ENCODE peak calls at places on chromosome 1, in five cellular contexts. R is GM23248, M is aorta, E is uterus, L is pancreas. F is an unnamed sample.

GRCh38 chr1:203305809-203306088 is 430 bp downstream of the BTG2 start:
- DNase-seq in R (peak; percentile 45), M (no peak), E (no peak), L (peak; percentile 45), F (peak; percentile 67)

GRCh38 chr1:54354899-54355298 is 51.3 kb downstream of the SSBP3 start:
- DNase-seq in R (no peak), M (peak; percentile 11), E (no peak), L (no peak), F (no peak)

GRCh38 chr1:184150776-184151531 is 99.4 kb downstream of the TSEN15 start:
- DNase-seq in R (peak; percentile 92), M (peak; percentile 75), E (no peak), L (no peak), F (peak; percentile 42)

GRCh38 chr1:203534012-203534411 is 40.1 kb downstream of the OPTC start:
- DNase-seq in R (no peak), M (no peak), E (no peak), L (no peak), F (no peak)

GRCh38 chr1:115432061-115432460 is 94.0 kb upstream of the NGF start:
- DNase-seq in R (peak; percentile 72), M (no peak), E (no peak), L (no peak), F (no peak)

GRCh38 chr1:55309786-55310516 is 94.8 kb upstream of the USP24 start:
- DNase-seq in R (no peak), M (no peak), E (no peak), L (no peak), F (no peak)

GRCh38 chr1:44970317-44970716 is 16.1 kb downstream of the EIF2B3 start:
- DNase-seq in R (no peak), M (no peak), E (no peak), L (no peak), F (no peak)

GRCh38 chr1:232414100-232414499 is 215.8 kb downstream of the SIPA1L2 start:
- DNase-seq in R (no peak), M (no peak), E (no peak), L (no peak), F (no peak)

GRCh38 chr1:230849451-230850194 is 18.7 kb downstream of the C1orf198 start:
- DNase-seq in R (peak; percentile 96), M (peak; percentile 90), E (peak; percentile 69), L (no peak), F (peak; percentile 61)

GRCh38 chr1:205291577-205291976 is 30.0 kb downstream of the NUAK2 start:
- DNase-seq in R (no peak), M (no peak), E (no peak), L (no peak), F (no peak)

GRCh38 chr1:3922201-3922725 is 22.2 kb upstream of the C1orf174 start:
- DNase-seq in R (no peak), M (no peak), E (no peak), L (no peak), F (no peak)

GRCh38 chr1:24643362-24644346 is 552 bp downstream of the SRRM1 start:
- DNase-seq in R (peak; percentile 48), M (peak; percentile 67), E (no peak), L (peak; percentile 65), F (no peak)

GRCh38 chr1:217322834-217323233 is 308.1 kb downstream of the GPATCH2 start:
- DNase-seq in R (no peak), M (no peak), E (no peak), L (no peak), F (no peak)

GRCh38 chr1:160282807-160283206 is 2.1 kb downstream of the PEX19 start:
- DNase-seq in R (no peak), M (no peak), E (no peak), L (no peak), F (no peak)

GRCh38 chr1:204684551-204685235 is 845 bp downstream of the LRRN2 start:
- DNase-seq in R (no peak), M (no peak), E (peak; percentile 34), L (peak; percentile 27), F (no peak)

GRCh38 chr1:226131639-226132038 is 54.9 kb downstream of the ACBD3 start:
- DNase-seq in R (no peak), M (no peak), E (peak; percentile 2), L (no peak), F (no peak)

GRCh38 chr1:221777434-221778072 is 35.7 kb upstream of the DUSP10 start:
- DNase-seq in R (no peak), M (no peak), E (no peak), L (no peak), F (no peak)

GRCh38 chr1:42334240-42335049 is 590 bp downstream of the FOXJ3 start:
- DNase-seq in R (peak; percentile 82), M (peak; percentile 62), E (no peak), L (peak; percentile 43), F (peak; percentile 76)

GRCh38 chr1:90706437-90707362 is 10.4 kb downstream of the BARHL2 start:
- DNase-seq in R (peak; percentile 41), M (peak; percentile 68), E (no peak), L (no peak), F (no peak)

GRCh38 chr1:21318057-21318713 is 27.9 kb upstream of the ECE1 start:
- DNase-seq in R (no peak), M (no peak), E (no peak), L (no peak), F (no peak)

GRCh38 chr1:110674337-110675059 is at the start of gene KCNA3:
- DNase-seq in R (peak; percentile 18), M (peak; percentile 57), E (peak; percentile 51), L (peak; percentile 34), F (peak; percentile 58)

GRCh38 chr1:110412576-110412975 is 5.1 kb upstream of the LAMTOR5 start:
- DNase-seq in R (peak; percentile 87), M (peak; percentile 75), E (peak; percentile 32), L (peak; percentile 41), F (peak; percentile 70)

GRCh38 chr1:166858726-166859419 is 17.2 kb downstream of the TADA1 start:
- DNase-seq in R (no peak), M (no peak), E (no peak), L (no peak), F (no peak)
- H3K36me3 ChIP-seq in R (peaks cover 42% of the 10 kb centered on the region), M (peaks cover 13% of the 10 kb centered on the region), E (no peaks in the 10 kb centered on the region), L (peaks cover 47% of the 10 kb centered on the region), F (peaks cover 100% of the 10 kb centered on the region)

DNA sequence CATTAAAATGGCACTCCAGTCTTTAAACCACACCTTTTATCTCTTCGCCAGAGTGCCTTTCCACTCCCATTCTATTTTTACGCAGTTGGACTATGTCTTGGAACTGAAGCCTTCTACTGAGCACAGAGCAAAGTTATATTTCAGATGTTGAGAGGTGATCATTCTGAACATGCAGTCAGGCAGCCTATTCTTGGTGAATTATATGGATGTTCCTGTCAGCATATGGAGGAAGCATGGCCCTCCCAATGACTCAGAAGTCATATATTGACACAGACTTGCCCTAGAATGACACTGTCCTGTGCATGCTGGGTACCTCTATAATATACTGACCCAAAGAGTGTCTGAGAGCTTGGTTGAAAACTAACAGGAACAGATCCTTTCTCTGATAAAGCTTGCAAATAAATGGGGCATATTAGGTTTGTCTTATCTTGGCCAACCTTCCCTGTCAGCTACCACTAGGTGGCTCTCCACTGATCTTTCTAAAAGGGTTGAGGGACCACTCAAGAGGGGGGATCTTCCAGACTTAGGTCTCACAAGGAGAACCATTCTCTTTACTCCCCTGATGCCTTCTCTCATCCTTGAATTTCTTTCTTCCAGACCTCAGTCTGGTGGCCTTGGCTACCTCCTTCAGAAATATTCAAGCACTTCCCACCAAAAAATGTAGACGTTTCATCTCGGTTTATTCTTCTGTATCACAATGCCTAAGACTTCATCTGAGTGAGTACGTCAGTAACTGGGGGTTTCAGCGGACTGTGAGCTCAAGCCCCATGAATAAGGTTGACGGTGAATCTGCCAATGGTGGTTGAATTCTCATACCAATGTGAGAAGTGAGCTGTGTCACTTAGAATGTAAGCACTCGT is 11.8 kb upstream of the ALG14 start:
- DNase-seq in R (peak; percentile 38), M (no peak), E (no peak), L (no peak), F (no peak)
- H3K36me3 ChIP-seq in R (no peaks in the 10 kb centered on the region), M (no peaks in the 10 kb centered on the region), E (no peaks in the 10 kb centered on the region), L (no peaks in the 10 kb centered on the region), F (no peaks in the 10 kb centered on the region)

DNA sequence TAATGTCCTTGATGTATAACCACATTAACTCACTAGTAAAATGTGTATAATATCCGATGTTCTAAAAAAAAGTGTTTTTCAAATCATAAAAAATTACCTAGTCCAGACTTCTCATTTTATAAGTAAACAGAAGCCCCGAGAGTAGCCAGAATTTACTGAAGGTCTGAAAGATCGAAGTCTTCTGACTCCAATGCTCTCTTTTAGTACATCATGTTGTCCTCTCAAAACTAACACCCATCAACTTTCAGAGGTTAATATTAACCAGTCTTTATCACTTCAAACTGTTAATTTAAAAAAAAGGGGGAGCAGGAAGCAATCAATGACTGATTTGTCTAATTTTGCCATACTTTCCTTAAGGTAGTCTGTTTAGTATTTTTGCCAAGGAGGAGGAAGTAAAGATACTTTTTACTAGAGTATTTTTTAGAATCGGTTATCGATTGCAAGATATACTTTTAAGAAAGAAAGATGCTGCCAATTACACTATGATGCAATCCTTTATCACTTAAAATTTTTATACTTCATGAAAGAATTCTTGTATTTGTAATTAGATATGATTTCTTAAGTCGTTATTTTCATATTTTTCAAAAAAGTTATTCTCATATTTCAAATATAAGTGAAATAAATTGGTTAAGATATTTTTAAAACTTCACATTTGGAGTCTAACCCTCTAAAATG is 25.5 kb downstream of the CCDC18 start:
- DNase-seq in R (no peak), M (no peak), E (no peak), L (no peak), F (no peak)
- H3K36me3 ChIP-seq in R (peaks cover 16% of the 10 kb centered on the region), M (no peaks in the 10 kb centered on the region), E (no peaks in the 10 kb centered on the region), L (no peaks in the 10 kb centered on the region), F (peaks cover 27% of the 10 kb centered on the region)

DNA sequence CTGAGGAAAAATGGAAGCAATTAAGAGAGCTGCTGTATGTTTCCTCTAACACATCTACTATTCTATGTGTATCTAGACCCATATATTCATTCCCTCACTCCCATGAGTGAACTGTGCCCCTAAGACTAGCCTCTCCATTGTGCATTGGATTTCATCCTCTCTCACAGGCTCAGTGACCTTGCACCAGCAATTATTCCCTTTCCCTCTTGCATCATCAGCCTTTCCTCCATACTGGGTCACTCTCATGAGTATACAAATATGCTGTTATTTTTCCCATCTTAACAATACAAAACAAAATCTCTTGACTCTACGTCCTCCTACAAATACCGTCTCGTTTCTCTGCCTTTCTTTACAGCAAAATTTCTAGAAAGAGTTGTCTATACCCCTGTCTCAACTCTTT is 29.4 kb upstream of the METTL18 start:
- DNase-seq in R (no peak), M (no peak), E (no peak), L (no peak), F (no peak)
- H3K36me3 ChIP-seq in R (no peaks in the 10 kb centered on the region), M (no peaks in the 10 kb centered on the region), E (no peaks in the 10 kb centered on the region), L (no peaks in the 10 kb centered on the region), F (peaks cover 60% of the 10 kb centered on the region)

DNA sequence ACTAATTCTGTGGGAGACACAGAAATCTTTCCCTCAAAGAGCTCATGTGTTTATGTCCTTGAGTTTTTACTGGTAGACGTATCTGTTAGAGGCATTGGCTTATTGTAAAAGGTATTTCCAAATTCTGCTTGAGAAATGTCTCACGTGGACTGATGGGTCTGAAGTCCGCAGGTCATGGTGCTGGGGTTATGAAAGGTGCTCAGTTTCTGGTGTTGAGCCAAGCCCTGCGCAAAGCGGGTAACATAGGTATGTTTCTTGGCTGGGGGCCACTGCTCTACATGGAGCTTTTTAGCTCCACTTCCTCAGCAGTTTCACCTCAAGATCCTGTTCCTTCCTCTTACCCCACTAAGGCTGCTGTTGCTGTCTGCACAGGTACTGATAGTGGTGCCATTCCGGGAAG is 10.8 kb downstream of the UTP25 start:
- DNase-seq in R (no peak), M (no peak), E (no peak), L (no peak), F (no peak)
- H3K36me3 ChIP-seq in R (peaks cover 72% of the 10 kb centered on the region), M (peaks cover 16% of the 10 kb centered on the region), E (no peaks in the 10 kb centered on the region), L (peaks cover 87% of the 10 kb centered on the region), F (peaks cover 100% of the 10 kb centered on the region)

GRCh38 chr1:211788626-211789025 is 41.9 kb downstream of the LPGAT1 start:
- DNase-seq in R (no peak), M (no peak), E (no peak), L (no peak), F (no peak)
- H3K36me3 ChIP-seq in R (peaks cover 10% of the 10 kb centered on the region), M (no peaks in the 10 kb centered on the region), E (no peaks in the 10 kb centered on the region), L (no peaks in the 10 kb centered on the region), F (peaks cover 59% of the 10 kb centered on the region)

F was measured in psoas muscle.